ENCODE peak calls at places on chromosomes 16 and 17, in ten cellular contexts. One of them, this sample, is unnamed.
A peak's percentile ranks its signal among the peaks of the same experiment; 100 is the strongest.

GRCh38 chr17:5821057-5821456 is 236.7 kb upstream of the NLRP1 start:
- DNase-seq in activated CD4-positive, alpha-beta T cell treated with anti-CD3 and anti-CD28 coated beads for 24 hours: no peak
- DNase-seq in NCI-H460: no peak
- DNase-seq in B cell: no peak
- DNase-seq in DMS153: no peak
- DNase-seq in nephron progenitor cell: no peak
- DNase-seq in activated T-helper 1 cell treated with anti-CD3 and anti-CD28 coated beads, Interleukin-2, amount 50 U/mL, for 16 hours: no peak
- DNase-seq in glomerular endothelial cell: no peak
- DNase-seq in AG10803: peak; percentile 36
- DNase-seq in amygdala: no peak
- DNase-seq in this sample: no peak

GRCh38 chr17:21816592-21817567 is 124.6 kb downstream of the KCNJ18 start:
- DNase-seq in activated CD4-positive, alpha-beta T cell treated with anti-CD3 and anti-CD28 coated beads for 24 hours: no peak
- DNase-seq in NCI-H460: no peak
- DNase-seq in B cell: no peak
- DNase-seq in DMS153: no peak
- DNase-seq in nephron progenitor cell: no peak
- DNase-seq in activated T-helper 1 cell treated with anti-CD3 and anti-CD28 coated beads, Interleukin-2, amount 50 U/mL, for 16 hours: no peak
- DNase-seq in glomerular endothelial cell: no peak
- DNase-seq in AG10803: no peak
- DNase-seq in amygdala: no peak
- DNase-seq in this sample: no peak

GRCh38 chr17:41618341-41619161 is 5.8 kb downstream of the KRT17 start:
- DNase-seq in activated CD4-positive, alpha-beta T cell treated with anti-CD3 and anti-CD28 coated beads for 24 hours: no peak
- DNase-seq in NCI-H460: no peak
- DNase-seq in B cell: no peak
- DNase-seq in DMS153: no peak
- DNase-seq in nephron progenitor cell: no peak
- DNase-seq in activated T-helper 1 cell treated with anti-CD3 and anti-CD28 coated beads, Interleukin-2, amount 50 U/mL, for 16 hours: no peak
- DNase-seq in glomerular endothelial cell: no peak
- DNase-seq in AG10803: no peak
- DNase-seq in amygdala: no peak
- DNase-seq in this sample: no peak

GRCh38 chr17:76405967-76406647 is 21.7 kb downstream of the SPHK1 start:
- DNase-seq in activated CD4-positive, alpha-beta T cell treated with anti-CD3 and anti-CD28 coated beads for 24 hours: no peak
- DNase-seq in NCI-H460: no peak
- DNase-seq in B cell: no peak
- DNase-seq in DMS153: peak; percentile 84
- DNase-seq in nephron progenitor cell: no peak
- DNase-seq in activated T-helper 1 cell treated with anti-CD3 and anti-CD28 coated beads, Interleukin-2, amount 50 U/mL, for 16 hours: no peak
- DNase-seq in glomerular endothelial cell: no peak
- DNase-seq in AG10803: no peak
- DNase-seq in amygdala: no peak
- DNase-seq in this sample: no peak

GRCh38 chr16:2473425-2473926 is 1.5 kb upstream of the TBC1D24 start:
- DNase-seq in activated CD4-positive, alpha-beta T cell treated with anti-CD3 and anti-CD28 coated beads for 24 hours: no peak
- DNase-seq in NCI-H460: no peak
- DNase-seq in B cell: no peak
- DNase-seq in DMS153: no peak
- DNase-seq in nephron progenitor cell: peak; percentile 67
- DNase-seq in activated T-helper 1 cell treated with anti-CD3 and anti-CD28 coated beads, Interleukin-2, amount 50 U/mL, for 16 hours: no peak
- DNase-seq in glomerular endothelial cell: no peak
- DNase-seq in AG10803: no peak
- DNase-seq in amygdala: no peak
- DNase-seq in this sample: peak; percentile 79

GRCh38 chr17:28572294-28573099 is 1.2 kb upstream of the PIGS start:
- DNase-seq in activated CD4-positive, alpha-beta T cell treated with anti-CD3 and anti-CD28 coated beads for 24 hours: no peak
- DNase-seq in NCI-H460: no peak
- DNase-seq in B cell: no peak
- DNase-seq in DMS153: no peak
- DNase-seq in nephron progenitor cell: no peak
- DNase-seq in activated T-helper 1 cell treated with anti-CD3 and anti-CD28 coated beads, Interleukin-2, amount 50 U/mL, for 16 hours: no peak
- DNase-seq in glomerular endothelial cell: no peak
- DNase-seq in AG10803: no peak
- DNase-seq in amygdala: no peak
- DNase-seq in this sample: no peak

GRCh38 chr17:15414502-15415348 is 52.7 kb downstream of the CDRT4 start:
- DNase-seq in activated CD4-positive, alpha-beta T cell treated with anti-CD3 and anti-CD28 coated beads for 24 hours: no peak
- DNase-seq in NCI-H460: no peak
- DNase-seq in B cell: no peak
- DNase-seq in DMS153: no peak
- DNase-seq in nephron progenitor cell: peak; percentile 26
- DNase-seq in activated T-helper 1 cell treated with anti-CD3 and anti-CD28 coated beads, Interleukin-2, amount 50 U/mL, for 16 hours: no peak
- DNase-seq in glomerular endothelial cell: no peak
- DNase-seq in AG10803: no peak
- DNase-seq in amygdala: peak; percentile 7
- DNase-seq in this sample: no peak

GRCh38 chr17:64146418-64147109 is 16.6 kb upstream of the ERN1 start:
- DNase-seq in activated CD4-positive, alpha-beta T cell treated with anti-CD3 and anti-CD28 coated beads for 24 hours: peak; percentile 28
- DNase-seq in NCI-H460: peak; percentile 39
- DNase-seq in B cell: no peak
- DNase-seq in DMS153: peak; percentile 17
- DNase-seq in nephron progenitor cell: peak; percentile 53
- DNase-seq in activated T-helper 1 cell treated with anti-CD3 and anti-CD28 coated beads, Interleukin-2, amount 50 U/mL, for 16 hours: peak; percentile 30
- DNase-seq in glomerular endothelial cell: no peak
- DNase-seq in AG10803: peak; percentile 74
- DNase-seq in amygdala: peak; percentile 68
- DNase-seq in this sample: no peak

This sample was measured in HAP-1.